ENCODE peak calls at places on chromosome 20, in seven cellular contexts. W, X, J, R, U, N and H are unnamed samples.

GRCh38 chr20:50843331-50844276 is 48.7 kb downstream of the BCAS4 start:
- DNase-seq in W (no peak), X (no peak), J (no peak), R (no peak), U (no peak), N (no peak), H (no peak)

GRCh38 chr20:40056186-40056585 is 632.9 kb downstream of the MAFB start:
- DNase-seq in W (no peak), X (no peak), J (no peak), R (no peak), U (no peak), N (no peak), H (no peak)

GRCh38 chr20:10249822-10250221 is 31.2 kb downstream of the SNAP25 start:
- DNase-seq in W (no peak), X (no peak), J (no peak), R (no peak), U (no peak), N (no peak), H (no peak)

GRCh38 chr20:37886851-37887297 is 16.1 kb upstream of the VSTM2L start:
- DNase-seq in W (no peak), X (peak; percentile 83), J (no peak), R (no peak), U (no peak), N (no peak), H (no peak)

GRCh38 chr20:22807646-22808045 is 223.3 kb upstream of the FOXA2 start:
- DNase-seq in W (peak; percentile 1), X (no peak), J (no peak), R (peak; percentile 18), U (no peak), N (no peak), H (no peak)

GRCh38 chr20:4332466-4332865 is 317.1 kb upstream of the RNF24 start:
- DNase-seq in W (no peak), X (no peak), J (no peak), R (no peak), U (no peak), N (no peak), H (no peak)

GRCh38 chr20:1663917-1664316 is 6.3 kb upstream of the SIRPG start:
- DNase-seq in W (peak; percentile 1), X (no peak), J (no peak), R (no peak), U (no peak), N (no peak), H (no peak)

GRCh38 chr20:60261323-60261722 is 303.1 kb downstream of the CDH26 start:
- DNase-seq in W (no peak), X (no peak), J (no peak), R (no peak), U (no peak), N (no peak), H (no peak)

GRCh38 chr20:4102381-4102780 is 87.0 kb upstream of the RNF24 start:
- DNase-seq in W (peak; percentile 79), X (no peak), J (no peak), R (peak; percentile 85), U (no peak), N (no peak), H (no peak)

GRCh38 chr20:51022803-51023616 is at the start of gene KCNG1:
- DNase-seq in W (peak; percentile 75), X (peak; percentile 65), J (peak; percentile 86), R (peak; percentile 78), U (peak; percentile 87), N (no peak), H (peak; percentile 17)

GRCh38 chr20:63697868-63698545 is 1.6 kb downstream of the TNFRSF6B start:
- DNase-seq in W (no peak), X (peak; percentile 26), J (peak; percentile 38), R (no peak), U (no peak), N (no peak), H (no peak)

GRCh38 chr20:17856837-17857605 is 111.6 kb downstream of the SNX5 start:
- DNase-seq in W (no peak), X (no peak), J (no peak), R (no peak), U (no peak), N (no peak), H (no peak)

GRCh38 chr20:17617212-17617867 is 47.5 kb downstream of the DSTN start:
- DNase-seq in W (no peak), X (no peak), J (peak; percentile 77), R (peak; percentile 64), U (peak; percentile 79), N (peak; percentile 53), H (peak; percentile 70)

GRCh38 chr20:2397595-2398145 is 17.0 kb downstream of the TGM6 start:
- DNase-seq in W (no peak), X (no peak), J (no peak), R (peak; percentile 15), U (no peak), N (no peak), H (peak; percentile 20)

GRCh38 chr20:46021361-46022359 is 7.4 kb upstream of the SLC12A5 start:
- DNase-seq in W (no peak), X (no peak), J (peak; percentile 98), R (peak; percentile 97), U (peak; percentile 86), N (peak; percentile 46), H (peak; percentile 94)

GRCh38 chr20:63697357-63697867 is 960 bp downstream of the TNFRSF6B start:
- DNase-seq in W (no peak), X (peak; percentile 29), J (no peak), R (no peak), U (no peak), N (no peak), H (no peak)

GRCh38 chr20:25065625-25066338 is 7.8 kb upstream of the ACSS1 start:
- DNase-seq in W (peak; percentile 52), X (no peak), J (no peak), R (peak; percentile 78), U (peak; percentile 76), N (peak; percentile 59), H (peak; percentile 58)

GRCh38 chr20:51486197-51487005 is 56.1 kb downstream of the NFATC2 start:
- DNase-seq in W (peak; percentile 85), X (peak; percentile 11), J (no peak), R (no peak), U (no peak), N (no peak), H (no peak)

GRCh38 chr20:39424923-39425678 is 463.0 kb downstream of the DHX35 start:
- DNase-seq in W (no peak), X (no peak), J (no peak), R (no peak), U (no peak), N (no peak), H (no peak)

GRCh38 chr20:31719644-31720485 is 2.8 kb downstream of the BCL2L1 start:
- DNase-seq in W (no peak), X (no peak), J (peak; percentile 58), R (no peak), U (no peak), N (no peak), H (no peak)

GRCh38 chr20:49865559-49865958 is 49.8 kb downstream of the SPATA2 start:
- DNase-seq in W (peak; percentile 24), X (no peak), J (no peak), R (peak; percentile 11), U (no peak), N (no peak), H (no peak)

GRCh38 chr20:25723975-25724374 is 27.3 kb upstream of the ZNF337 start:
- DNase-seq in W (no peak), X (no peak), J (no peak), R (no peak), U (no peak), N (no peak), H (no peak)

GRCh38 chr20:48295966-48296421 is 510.7 kb upstream of the SULF2 start:
- DNase-seq in W (peak; percentile 76), X (peak; percentile 36), J (no peak), R (no peak), U (no peak), N (no peak), H (no peak)